ENCODE peak calls at places on chromosomes 11 and 22, in eight cellular contexts. One of them, this sample, is unnamed.

GRCh38 chr22:27175444-27175843 is 518.1 kb downstream of the MIAT start:
- DNase-seq in transverse colon: no peak
- DNase-seq in Calu3: no peak
- DNase-seq in GM13977: no peak
- DNase-seq in activated CD8-positive, alpha-beta T cell treated with anti-CD3 and anti-CD28 coated beads for 36 hours: no peak
- DNase-seq in osteoblast: no peak
- DNase-seq in adrenal gland: no peak
- DNase-seq in stomach: no peak
- DNase-seq in this sample: no peak

GRCh38 chr11:68506908-68507307 is 46.4 kb downstream of the PPP6R3 start:
- DNase-seq in adrenal gland: no peak
- DNase-seq in GM13977: no peak
- DNase-seq in activated CD8-positive, alpha-beta T cell treated with anti-CD3 and anti-CD28 coated beads for 36 hours: no peak
- DNase-seq in osteoblast: peak; percentile 71
- DNase-seq in Calu3: no peak
- DNase-seq in transverse colon: no peak
- DNase-seq in stomach: no peak
- DNase-seq in this sample: no peak

GRCh38 chr11:96319901-96320656 is 22.9 kb downstream of the MAML2 start:
- DNase-seq in osteoblast: no peak
- DNase-seq in GM13977: no peak
- DNase-seq in transverse colon: no peak
- DNase-seq in activated CD8-positive, alpha-beta T cell treated with anti-CD3 and anti-CD28 coated beads for 36 hours: no peak
- DNase-seq in adrenal gland: no peak
- DNase-seq in Calu3: no peak
- DNase-seq in stomach: no peak
- DNase-seq in this sample: no peak

GRCh38 chr11:819943-820649 is 1.4 kb downstream of the PNPLA2 start:
- DNase-seq in stomach: peak; percentile 97
- DNase-seq in activated CD8-positive, alpha-beta T cell treated with anti-CD3 and anti-CD28 coated beads for 36 hours: peak; percentile 97
- DNase-seq in Calu3: peak; percentile 93
- DNase-seq in transverse colon: peak; percentile 96
- DNase-seq in GM13977: peak; percentile 94
- DNase-seq in adrenal gland: peak; percentile 92
- DNase-seq in osteoblast: peak; percentile 96
- DNase-seq in this sample: peak; percentile 94

GRCh38 chr11:67538306-67538705 is 15.1 kb upstream of the CABP2 start:
- DNase-seq in activated CD8-positive, alpha-beta T cell treated with anti-CD3 and anti-CD28 coated beads for 36 hours: no peak
- DNase-seq in adrenal gland: no peak
- DNase-seq in osteoblast: no peak
- DNase-seq in GM13977: peak; percentile 1
- DNase-seq in stomach: no peak
- DNase-seq in transverse colon: no peak
- DNase-seq in Calu3: no peak
- DNase-seq in this sample: no peak

GRCh38 chr11:114317738-114318137 is 21.5 kb downstream of the NNMT start:
- DNase-seq in osteoblast: peak; percentile 19
- DNase-seq in activated CD8-positive, alpha-beta T cell treated with anti-CD3 and anti-CD28 coated beads for 36 hours: no peak
- DNase-seq in stomach: no peak
- DNase-seq in adrenal gland: no peak
- DNase-seq in Calu3: no peak
- DNase-seq in transverse colon: no peak
- DNase-seq in GM13977: no peak
- DNase-seq in this sample: no peak

GRCh38 chr11:33779849-33780528 is 5.7 kb upstream of the FBXO3 start:
- DNase-seq in GM13977: no peak
- DNase-seq in osteoblast: peak; percentile 88
- DNase-seq in transverse colon: no peak
- DNase-seq in activated CD8-positive, alpha-beta T cell treated with anti-CD3 and anti-CD28 coated beads for 36 hours: no peak
- DNase-seq in Calu3: no peak
- DNase-seq in adrenal gland: no peak
- DNase-seq in stomach: no peak
- DNase-seq in this sample: no peak

GRCh38 chr11:77106321-77106720 is 3.7 kb downstream of the OMP start:
- DNase-seq in stomach: no peak
- DNase-seq in GM13977: no peak
- DNase-seq in transverse colon: peak; percentile 54
- DNase-seq in Calu3: no peak
- DNase-seq in adrenal gland: peak; percentile 76
- DNase-seq in activated CD8-positive, alpha-beta T cell treated with anti-CD3 and anti-CD28 coated beads for 36 hours: no peak
- DNase-seq in osteoblast: no peak
- DNase-seq in this sample: no peak

GRCh38 chr11:15871904-15872303 is 484.4 kb downstream of the SOX6 start:
- DNase-seq in adrenal gland: no peak
- DNase-seq in Calu3: no peak
- DNase-seq in activated CD8-positive, alpha-beta T cell treated with anti-CD3 and anti-CD28 coated beads for 36 hours: no peak
- DNase-seq in stomach: no peak
- DNase-seq in GM13977: no peak
- DNase-seq in transverse colon: no peak
- DNase-seq in osteoblast: no peak
- DNase-seq in this sample: no peak

GRCh38 chr11:129788278-129788677 is 27.4 kb upstream of the TMEM45B start:
- DNase-seq in GM13977: no peak
- DNase-seq in osteoblast: no peak
- DNase-seq in activated CD8-positive, alpha-beta T cell treated with anti-CD3 and anti-CD28 coated beads for 36 hours: no peak
- DNase-seq in adrenal gland: no peak
- DNase-seq in Calu3: no peak
- DNase-seq in stomach: no peak
- DNase-seq in transverse colon: no peak
- DNase-seq in this sample: no peak

GRCh38 chr11:62881579-62882427 is 1.1 kb downstream of the SLC3A2 start:
- DNase-seq in osteoblast: peak; percentile 98
- DNase-seq in adrenal gland: peak; percentile 95
- DNase-seq in GM13977: peak; percentile 90
- DNase-seq in stomach: peak; percentile 94
- DNase-seq in Calu3: peak; percentile 95
- DNase-seq in activated CD8-positive, alpha-beta T cell treated with anti-CD3 and anti-CD28 coated beads for 36 hours: peak; percentile 98
- DNase-seq in transverse colon: peak; percentile 94
- DNase-seq in this sample: peak; percentile 86

GRCh38 chr22:49934144-49934890 is 15.9 kb downstream of the CRELD2 start:
- DNase-seq in transverse colon: peak; percentile 75
- DNase-seq in adrenal gland: no peak
- DNase-seq in GM13977: no peak
- DNase-seq in Calu3: peak; percentile 69
- DNase-seq in activated CD8-positive, alpha-beta T cell treated with anti-CD3 and anti-CD28 coated beads for 36 hours: peak; percentile 57
- DNase-seq in stomach: peak; percentile 83
- DNase-seq in osteoblast: no peak
- DNase-seq in this sample: no peak

GRCh38 chr11:48024635-48025071 is 44.3 kb downstream of the PTPRJ start:
- DNase-seq in stomach: no peak
- DNase-seq in osteoblast: no peak
- DNase-seq in GM13977: no peak
- DNase-seq in adrenal gland: no peak
- DNase-seq in transverse colon: no peak
- DNase-seq in Calu3: no peak
- DNase-seq in activated CD8-positive, alpha-beta T cell treated with anti-CD3 and anti-CD28 coated beads for 36 hours: no peak
- DNase-seq in this sample: no peak

GRCh38 chr11:20158597-20159257 is 1.5 kb downstream of the DBX1 start:
- DNase-seq in osteoblast: peak; percentile 92
- DNase-seq in adrenal gland: peak; percentile 72
- DNase-seq in activated CD8-positive, alpha-beta T cell treated with anti-CD3 and anti-CD28 coated beads for 36 hours: peak; percentile 27
- DNase-seq in transverse colon: peak; percentile 31
- DNase-seq in stomach: peak; percentile 41
- DNase-seq in GM13977: peak; percentile 45
- DNase-seq in Calu3: peak; percentile 38
- DNase-seq in this sample: peak; percentile 56

GRCh38 chr11:113833151-113833550 is 42.2 kb downstream of the USP28 start:
- DNase-seq in GM13977: no peak
- DNase-seq in transverse colon: no peak
- DNase-seq in osteoblast: no peak
- DNase-seq in activated CD8-positive, alpha-beta T cell treated with anti-CD3 and anti-CD28 coated beads for 36 hours: no peak
- DNase-seq in adrenal gland: no peak
- DNase-seq in Calu3: no peak
- DNase-seq in stomach: no peak
- DNase-seq in this sample: no peak

GRCh38 chr11:86818466-86819282 is 18.3 kb downstream of the PRSS23 start:
- DNase-seq in transverse colon: no peak
- DNase-seq in GM13977: peak; percentile 49
- DNase-seq in Calu3: no peak
- DNase-seq in adrenal gland: no peak
- DNase-seq in activated CD8-positive, alpha-beta T cell treated with anti-CD3 and anti-CD28 coated beads for 36 hours: no peak
- DNase-seq in osteoblast: no peak
- DNase-seq in stomach: no peak
- DNase-seq in this sample: peak; percentile 55

GRCh38 chr11:9095421-9095820 is 4.0 kb upstream of the SCUBE2 start:
- DNase-seq in Calu3: no peak
- DNase-seq in stomach: no peak
- DNase-seq in transverse colon: peak; percentile 15
- DNase-seq in GM13977: no peak
- DNase-seq in osteoblast: peak; percentile 55
- DNase-seq in adrenal gland: no peak
- DNase-seq in activated CD8-positive, alpha-beta T cell treated with anti-CD3 and anti-CD28 coated beads for 36 hours: peak; percentile 32
- DNase-seq in this sample: no peak

GRCh38 chr22:42720263-42721044 is at the start of gene A4GALT:
- DNase-seq in transverse colon: no peak
- DNase-seq in activated CD8-positive, alpha-beta T cell treated with anti-CD3 and anti-CD28 coated beads for 36 hours: peak; percentile 7
- DNase-seq in osteoblast: peak; percentile 94
- DNase-seq in GM13977: peak; percentile 82
- DNase-seq in Calu3: peak; percentile 28
- DNase-seq in stomach: no peak
- DNase-seq in adrenal gland: no peak
- DNase-seq in this sample: peak; percentile 87
- TF ChIP-seq CTCF in transverse colon: no peak
- TF ChIP-seq CTCF in activated CD8-positive, alpha-beta T cell treated with anti-CD3 and anti-CD28 coated beads for 36 hours: no peak
- TF ChIP-seq CTCF in osteoblast: no peak
- TF ChIP-seq CTCF in GM13977: no peak
- TF ChIP-seq CTCF in Calu3: no peak
- TF ChIP-seq CTCF in stomach: no peak
- TF ChIP-seq CTCF in adrenal gland: no peak
- TF ChIP-seq CTCF in this sample: no peak

GRCh38 chr22:47069270-47069669 is 306.8 kb downstream of the TBC1D22A start:
- DNase-seq in activated CD8-positive, alpha-beta T cell treated with anti-CD3 and anti-CD28 coated beads for 36 hours: no peak
- DNase-seq in GM13977: no peak
- DNase-seq in Calu3: no peak
- DNase-seq in osteoblast: no peak
- DNase-seq in transverse colon: peak; percentile 1
- DNase-seq in stomach: no peak
- DNase-seq in adrenal gland: no peak
- DNase-seq in this sample: no peak
- TF ChIP-seq CTCF in activated CD8-positive, alpha-beta T cell treated with anti-CD3 and anti-CD28 coated beads for 36 hours: no peak
- TF ChIP-seq CTCF in GM13977: no peak
- TF ChIP-seq CTCF in Calu3: no peak
- TF ChIP-seq CTCF in osteoblast: no peak
- TF ChIP-seq CTCF in transverse colon: no peak
- TF ChIP-seq CTCF in stomach: no peak
- TF ChIP-seq CTCF in adrenal gland: no peak
- TF ChIP-seq CTCF in this sample: no peak

DNA sequence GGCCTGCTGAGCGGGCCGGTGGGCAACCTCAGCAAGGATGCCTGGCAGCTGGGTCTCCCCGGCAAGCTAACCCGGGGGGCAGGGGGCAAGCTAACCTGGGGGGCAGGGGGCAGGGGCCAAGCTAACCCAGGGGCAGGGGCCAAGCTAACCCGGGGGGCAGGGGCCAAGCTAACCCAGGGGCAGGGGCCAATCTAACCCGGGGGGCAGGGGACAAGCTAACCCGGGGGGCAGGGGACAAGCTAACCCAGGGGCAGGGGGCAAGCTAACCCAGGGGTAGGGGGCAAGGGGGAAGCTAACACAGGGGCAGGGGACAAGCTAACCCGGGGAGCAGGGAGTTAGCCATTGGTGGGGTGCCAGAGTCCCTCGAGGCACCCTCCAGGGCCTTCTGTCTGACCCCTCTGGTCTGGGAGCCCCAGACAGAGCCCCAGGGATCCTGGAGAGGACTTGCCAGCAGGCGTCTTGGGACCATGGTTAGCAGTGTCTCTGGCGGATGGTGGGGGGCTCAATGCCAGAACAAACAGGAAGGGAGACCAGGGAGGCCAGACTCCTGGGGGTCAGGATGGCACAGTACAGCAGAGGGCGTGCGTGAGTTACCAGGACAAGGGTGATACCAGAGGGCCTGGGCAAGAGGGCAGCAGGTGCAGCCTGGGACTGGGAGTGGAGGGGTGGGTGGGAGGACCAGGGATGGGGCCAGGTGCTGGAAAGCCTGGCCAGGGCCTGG is 16.1 kb downstream of the IGF2 start:
- DNase-seq in activated CD8-positive, alpha-beta T cell treated with anti-CD3 and anti-CD28 coated beads for 36 hours: no peak
- DNase-seq in adrenal gland: no peak
- DNase-seq in Calu3: no peak
- DNase-seq in transverse colon: no peak
- DNase-seq in GM13977: no peak
- DNase-seq in stomach: no peak
- DNase-seq in osteoblast: peak; percentile 91
- DNase-seq in this sample: no peak
- TF ChIP-seq CTCF in activated CD8-positive, alpha-beta T cell treated with anti-CD3 and anti-CD28 coated beads for 36 hours: no peak
- TF ChIP-seq CTCF in adrenal gland: no peak
- TF ChIP-seq CTCF in Calu3: peak; percentile 45
- TF ChIP-seq CTCF in transverse colon: no peak
- TF ChIP-seq CTCF in GM13977: no peak
- TF ChIP-seq CTCF in stomach: no peak
- TF ChIP-seq CTCF in osteoblast: peak; percentile 29
- TF ChIP-seq CTCF in this sample: no peak

GRCh38 chr11:107851704-107852315 is 6.8 kb downstream of the SLC35F2 start:
- DNase-seq in stomach: no peak
- DNase-seq in osteoblast: no peak
- DNase-seq in activated CD8-positive, alpha-beta T cell treated with anti-CD3 and anti-CD28 coated beads for 36 hours: no peak
- DNase-seq in GM13977: no peak
- DNase-seq in transverse colon: peak; percentile 67
- DNase-seq in Calu3: no peak
- DNase-seq in adrenal gland: no peak
- DNase-seq in this sample: no peak
- TF ChIP-seq CTCF in stomach: no peak
- TF ChIP-seq CTCF in osteoblast: no peak
- TF ChIP-seq CTCF in activated CD8-positive, alpha-beta T cell treated with anti-CD3 and anti-CD28 coated beads for 36 hours: no peak
- TF ChIP-seq CTCF in GM13977: no peak
- TF ChIP-seq CTCF in transverse colon: no peak
- TF ChIP-seq CTCF in Calu3: no peak
- TF ChIP-seq CTCF in adrenal gland: no peak
- TF ChIP-seq CTCF in this sample: no peak

This sample was measured in GM20000.